ENCODE peak calls at places on chromosomes 7 and 10, in seven cellular contexts. One of them, this sample, is unnamed.

GRCh38 chr10:84194424-84195043 is at the start of gene CDHR1:
- DNase-seq in mesothelial cell of epicardium: no peak
- DNase-seq in HFF-Myc: no peak
- DNase-seq in GM23338: peak; percentile 85
- DNase-seq in foreskin keratinocyte: no peak
- DNase-seq in upper lobe of right lung: peak; percentile 70
- DNase-seq in lower lobe of right lung: no peak
- DNase-seq in this sample: peak; percentile 73

GRCh38 chr7:80825499-80825898 is 93.4 kb downstream of the SEMA3C start:
- DNase-seq in mesothelial cell of epicardium: no peak
- DNase-seq in HFF-Myc: no peak
- DNase-seq in GM23338: no peak
- DNase-seq in foreskin keratinocyte: no peak
- DNase-seq in upper lobe of right lung: no peak
- DNase-seq in lower lobe of right lung: no peak
- DNase-seq in this sample: no peak

GRCh38 chr7:112462236-112462635 is 12.0 kb downstream of the IFRD1 start:
- DNase-seq in mesothelial cell of epicardium: no peak
- DNase-seq in HFF-Myc: no peak
- DNase-seq in GM23338: no peak
- DNase-seq in foreskin keratinocyte: peak; percentile 84
- DNase-seq in upper lobe of right lung: no peak
- DNase-seq in lower lobe of right lung: no peak
- DNase-seq in this sample: no peak

GRCh38 chr7:44727346-44728262 is 21.0 kb upstream of the ZMIZ2 start:
- DNase-seq in mesothelial cell of epicardium: no peak
- DNase-seq in HFF-Myc: no peak
- DNase-seq in GM23338: no peak
- DNase-seq in foreskin keratinocyte: peak; percentile 84
- DNase-seq in upper lobe of right lung: no peak
- DNase-seq in lower lobe of right lung: no peak
- DNase-seq in this sample: no peak

GRCh38 chr7:129980667-129981066 is 27.9 kb upstream of the UBE2H start:
- DNase-seq in mesothelial cell of epicardium: no peak
- DNase-seq in HFF-Myc: no peak
- DNase-seq in GM23338: no peak
- DNase-seq in foreskin keratinocyte: no peak
- DNase-seq in upper lobe of right lung: no peak
- DNase-seq in lower lobe of right lung: no peak
- DNase-seq in this sample: no peak

GRCh38 chr10:69636626-69637550 is 6.8 kb downstream of the FAM241B start:
- DNase-seq in mesothelial cell of epicardium: no peak
- DNase-seq in HFF-Myc: no peak
- DNase-seq in GM23338: peak; percentile 70
- DNase-seq in foreskin keratinocyte: peak; percentile 28
- DNase-seq in upper lobe of right lung: no peak
- DNase-seq in lower lobe of right lung: no peak
- DNase-seq in this sample: peak; percentile 66

GRCh38 chr10:89426230-89426868 is 12.0 kb downstream of the IFIT5 start:
- DNase-seq in mesothelial cell of epicardium: no peak
- DNase-seq in HFF-Myc: no peak
- DNase-seq in GM23338: peak; percentile 77
- DNase-seq in foreskin keratinocyte: peak; percentile 42
- DNase-seq in upper lobe of right lung: no peak
- DNase-seq in lower lobe of right lung: no peak
- DNase-seq in this sample: no peak

GRCh38 chr10:119441921-119442757 is 100.4 kb downstream of the RGS10 start:
- DNase-seq in mesothelial cell of epicardium: no peak
- DNase-seq in HFF-Myc: no peak
- DNase-seq in GM23338: no peak
- DNase-seq in foreskin keratinocyte: no peak
- DNase-seq in upper lobe of right lung: peak; percentile 59
- DNase-seq in lower lobe of right lung: peak; percentile 30
- DNase-seq in this sample: no peak

GRCh38 chr10:103397191-103397825 is 882 bp downstream of the PDCD11 start:
- DNase-seq in mesothelial cell of epicardium: no peak
- DNase-seq in HFF-Myc: no peak
- DNase-seq in GM23338: no peak
- DNase-seq in foreskin keratinocyte: peak; percentile 11
- DNase-seq in upper lobe of right lung: no peak
- DNase-seq in lower lobe of right lung: no peak
- DNase-seq in this sample: no peak

GRCh38 chr10:53314856-53315255 is 542.3 kb upstream of the MBL2 start:
- DNase-seq in mesothelial cell of epicardium: no peak
- DNase-seq in HFF-Myc: peak; percentile 2
- DNase-seq in GM23338: peak; percentile 8
- DNase-seq in foreskin keratinocyte: peak; percentile 94
- DNase-seq in upper lobe of right lung: no peak
- DNase-seq in lower lobe of right lung: no peak
- DNase-seq in this sample: no peak

GRCh38 chr7:45106820-45107219 is 4.7 kb downstream of the TBRG4 start:
- DNase-seq in mesothelial cell of epicardium: no peak
- DNase-seq in HFF-Myc: no peak
- DNase-seq in GM23338: no peak
- DNase-seq in foreskin keratinocyte: no peak
- DNase-seq in upper lobe of right lung: no peak
- DNase-seq in lower lobe of right lung: peak; percentile 15
- DNase-seq in this sample: no peak

GRCh38 chr7:96034940-96035727 is 262.8 kb downstream of the DYNC1I1 start:
- DNase-seq in mesothelial cell of epicardium: no peak
- DNase-seq in HFF-Myc: no peak
- DNase-seq in GM23338: no peak
- DNase-seq in foreskin keratinocyte: no peak
- DNase-seq in upper lobe of right lung: no peak
- DNase-seq in lower lobe of right lung: no peak
- DNase-seq in this sample: no peak

GRCh38 chr10:5035356-5035755 is 31.7 kb upstream of the AKR1C2 start:
- DNase-seq in mesothelial cell of epicardium: no peak
- DNase-seq in HFF-Myc: no peak
- DNase-seq in GM23338: peak; percentile 10
- DNase-seq in foreskin keratinocyte: no peak
- DNase-seq in upper lobe of right lung: no peak
- DNase-seq in lower lobe of right lung: no peak
- DNase-seq in this sample: no peak

GRCh38 chr10:28892818-28893547 is 215.7 kb downstream of the BAMBI start:
- DNase-seq in mesothelial cell of epicardium: no peak
- DNase-seq in HFF-Myc: no peak
- DNase-seq in GM23338: no peak
- DNase-seq in foreskin keratinocyte: no peak
- DNase-seq in upper lobe of right lung: no peak
- DNase-seq in lower lobe of right lung: no peak
- DNase-seq in this sample: no peak

GRCh38 chr10:27192284-27192683 is 37.1 kb downstream of the MASTL start:
- DNase-seq in mesothelial cell of epicardium: no peak
- DNase-seq in HFF-Myc: peak; percentile 63
- DNase-seq in GM23338: no peak
- DNase-seq in foreskin keratinocyte: peak; percentile 58
- DNase-seq in upper lobe of right lung: no peak
- DNase-seq in lower lobe of right lung: no peak
- DNase-seq in this sample: no peak

GRCh38 chr7:147640821-147641220 is 949.7 kb upstream of the C7orf33 start:
- DNase-seq in mesothelial cell of epicardium: no peak
- DNase-seq in HFF-Myc: no peak
- DNase-seq in GM23338: no peak
- DNase-seq in foreskin keratinocyte: no peak
- DNase-seq in upper lobe of right lung: no peak
- DNase-seq in lower lobe of right lung: no peak
- DNase-seq in this sample: no peak

GRCh38 chr10:32171213-32171612 is 115.0 kb upstream of the KIF5B start:
- DNase-seq in mesothelial cell of epicardium: no peak
- DNase-seq in HFF-Myc: no peak
- DNase-seq in GM23338: no peak
- DNase-seq in foreskin keratinocyte: no peak
- DNase-seq in upper lobe of right lung: no peak
- DNase-seq in lower lobe of right lung: no peak
- DNase-seq in this sample: no peak

GRCh38 chr7:126959649-126960048 is 293.1 kb downstream of the GRM8 start:
- DNase-seq in mesothelial cell of epicardium: no peak
- DNase-seq in HFF-Myc: no peak
- DNase-seq in GM23338: no peak
- DNase-seq in foreskin keratinocyte: no peak
- DNase-seq in upper lobe of right lung: no peak
- DNase-seq in lower lobe of right lung: no peak
- DNase-seq in this sample: no peak

GRCh38 chr7:4226166-4226857 is 455.8 kb upstream of the FOXK1 start:
- DNase-seq in mesothelial cell of epicardium: no peak
- DNase-seq in HFF-Myc: no peak
- DNase-seq in GM23338: peak; percentile 81
- DNase-seq in foreskin keratinocyte: no peak
- DNase-seq in upper lobe of right lung: peak; percentile 45
- DNase-seq in lower lobe of right lung: no peak
- DNase-seq in this sample: peak; percentile 68
- TF ChIP-seq CTCF in mesothelial cell of epicardium: no peak
- TF ChIP-seq CTCF in HFF-Myc: no peak
- TF ChIP-seq CTCF in GM23338: peak; percentile 72
- TF ChIP-seq CTCF in foreskin keratinocyte: no peak
- TF ChIP-seq CTCF in upper lobe of right lung: peak; percentile 12
- TF ChIP-seq CTCF in lower lobe of right lung: no peak
- TF ChIP-seq CTCF in this sample: peak; percentile 52

DNA sequence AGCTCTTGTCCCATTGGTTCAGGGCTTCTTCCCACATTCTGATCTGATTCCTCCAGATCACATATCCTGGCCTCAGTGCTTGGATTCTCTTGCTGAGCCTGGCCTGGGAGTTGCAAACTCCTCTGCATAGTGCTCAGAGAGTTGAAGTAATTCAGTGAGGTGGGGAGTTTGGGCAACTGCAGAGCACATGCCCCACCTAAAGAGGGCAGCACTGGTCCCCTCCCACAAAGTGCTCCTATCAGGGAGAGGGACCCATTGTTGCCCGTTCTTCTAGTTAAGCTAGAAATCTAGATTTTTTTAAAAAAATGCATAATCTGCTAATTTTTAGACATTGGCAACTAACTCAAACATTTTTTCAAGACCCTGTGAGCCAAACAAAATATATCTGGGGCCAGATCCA is 45.1 kb downstream of the CHN2 start:
- DNase-seq in mesothelial cell of epicardium: no peak
- DNase-seq in HFF-Myc: no peak
- DNase-seq in GM23338: peak; percentile 45
- DNase-seq in foreskin keratinocyte: peak; percentile 8
- DNase-seq in upper lobe of right lung: no peak
- DNase-seq in lower lobe of right lung: no peak
- DNase-seq in this sample: peak; percentile 58
- TF ChIP-seq CTCF in mesothelial cell of epicardium: no peak
- TF ChIP-seq CTCF in HFF-Myc: peak; percentile 69
- TF ChIP-seq CTCF in GM23338: peak; percentile 68
- TF ChIP-seq CTCF in foreskin keratinocyte: peak; percentile 81
- TF ChIP-seq CTCF in upper lobe of right lung: peak; percentile 49
- TF ChIP-seq CTCF in lower lobe of right lung: peak; percentile 53
- TF ChIP-seq CTCF in this sample: peak; percentile 67

GRCh38 chr7:47195641-47196040 is 386.3 kb downstream of the TNS3 start:
- DNase-seq in mesothelial cell of epicardium: no peak
- DNase-seq in HFF-Myc: no peak
- DNase-seq in GM23338: peak; percentile 80
- DNase-seq in foreskin keratinocyte: no peak
- DNase-seq in upper lobe of right lung: no peak
- DNase-seq in lower lobe of right lung: no peak
- DNase-seq in this sample: no peak
- TF ChIP-seq CTCF in mesothelial cell of epicardium: no peak
- TF ChIP-seq CTCF in HFF-Myc: peak; percentile 28
- TF ChIP-seq CTCF in GM23338: peak; percentile 49
- TF ChIP-seq CTCF in foreskin keratinocyte: peak; percentile 37
- TF ChIP-seq CTCF in upper lobe of right lung: peak; percentile 18
- TF ChIP-seq CTCF in lower lobe of right lung: no peak
- TF ChIP-seq CTCF in this sample: peak; percentile 37

GRCh38 chr7:70417061-70417655 is 714.8 kb upstream of the GALNT17 start:
- DNase-seq in mesothelial cell of epicardium: no peak
- DNase-seq in HFF-Myc: no peak
- DNase-seq in GM23338: peak; percentile 64
- DNase-seq in foreskin keratinocyte: no peak
- DNase-seq in upper lobe of right lung: no peak
- DNase-seq in lower lobe of right lung: no peak
- DNase-seq in this sample: peak; percentile 15
- TF ChIP-seq CTCF in mesothelial cell of epicardium: no peak
- TF ChIP-seq CTCF in HFF-Myc: no peak
- TF ChIP-seq CTCF in GM23338: no peak
- TF ChIP-seq CTCF in foreskin keratinocyte: peak; percentile 34
- TF ChIP-seq CTCF in upper lobe of right lung: peak; percentile 22
- TF ChIP-seq CTCF in lower lobe of right lung: no peak
- TF ChIP-seq CTCF in this sample: no peak

GRCh38 chr7:134954197-134955082 is 31.9 kb upstream of the AGBL3 start:
- DNase-seq in mesothelial cell of epicardium: no peak
- DNase-seq in HFF-Myc: no peak
- DNase-seq in GM23338: peak; percentile 65
- DNase-seq in foreskin keratinocyte: no peak
- DNase-seq in upper lobe of right lung: no peak
- DNase-seq in lower lobe of right lung: no peak
- DNase-seq in this sample: no peak
- TF ChIP-seq CTCF in mesothelial cell of epicardium: peak; percentile 66
- TF ChIP-seq CTCF in HFF-Myc: peak; percentile 31
- TF ChIP-seq CTCF in GM23338: peak; percentile 77
- TF ChIP-seq CTCF in foreskin keratinocyte: peak; percentile 72
- TF ChIP-seq CTCF in upper lobe of right lung: peak; percentile 62
- TF ChIP-seq CTCF in lower lobe of right lung: peak; percentile 56
- TF ChIP-seq CTCF in this sample: peak; percentile 14

GRCh38 chr10:63008491-63008890 is 124.6 kb upstream of the NRBF2 start:
- DNase-seq in mesothelial cell of epicardium: no peak
- DNase-seq in HFF-Myc: no peak
- DNase-seq in GM23338: no peak
- DNase-seq in foreskin keratinocyte: no peak
- DNase-seq in upper lobe of right lung: no peak
- DNase-seq in lower lobe of right lung: no peak
- DNase-seq in this sample: no peak
- TF ChIP-seq CTCF in mesothelial cell of epicardium: no peak
- TF ChIP-seq CTCF in HFF-Myc: no peak
- TF ChIP-seq CTCF in GM23338: no peak
- TF ChIP-seq CTCF in foreskin keratinocyte: no peak
- TF ChIP-seq CTCF in upper lobe of right lung: no peak
- TF ChIP-seq CTCF in lower lobe of right lung: no peak
- TF ChIP-seq CTCF in this sample: no peak